ENCODE peak calls at places on chromosome 10, in four cellular contexts. G, O, U and M are unnamed samples.

GRCh38 chr10:2244476-2244875 is 507.2 kb upstream of the ADARB2 start:
- DNase-seq in G (no peak), O (no peak), U (no peak), M (no peak)

GRCh38 chr10:72638586-72639440 is 12.9 kb upstream of the MICU1 start:
- DNase-seq in G (no peak), O (no peak), U (no peak), M (peak)

GRCh38 chr10:50325449-50326188 is 74.3 kb upstream of the ASAH2 start:
- DNase-seq in G (no peak), O (peak), U (peak), M (no peak)

GRCh38 chr10:112006831-112007230 is 176.7 kb downstream of the GPAM start:
- DNase-seq in G (no peak), O (no peak), U (no peak), M (no peak)

GRCh38 chr10:31780717-31781116 is 147.9 kb downstream of the ARHGAP12 start:
- DNase-seq in G (no peak), O (no peak), U (no peak), M (no peak)

GRCh38 chr10:19488592-19489280 is 327.5 kb upstream of the PLXDC2 start:
- DNase-seq in G (peak), O (no peak), U (peak), M (peak)

GRCh38 chr10:124184208-124184820 is 90.9 kb upstream of the CHST15 start:
- DNase-seq in G (no peak), O (no peak), U (no peak), M (no peak)

GRCh38 chr10:78777466-78778256 is 291.1 kb upstream of the ZMIZ1 start:
- DNase-seq in G (no peak), O (no peak), U (no peak), M (peak)

GRCh38 chr10:62027841-62028501 is 126.5 kb downstream of the ARID5B start:
- DNase-seq in G (no peak), O (no peak), U (no peak), M (peak)

GRCh38 chr10:24722131-24722675 is 1.5 kb downstream of the ARHGAP21 start:
- DNase-seq in G (no peak), O (no peak), U (peak), M (no peak)

GRCh38 chr10:127485153-127485857 is 63.8 kb upstream of the NPS start:
- DNase-seq in G (peak), O (no peak), U (peak), M (peak)

GRCh38 chr10:76902949-76903348 is 734.7 kb downstream of the KCNMA1 start:
- DNase-seq in G (peak), O (peak), U (peak), M (peak)

GRCh38 chr10:95755511-95756004 is 405 bp upstream of the ENTPD1 start:
- DNase-seq in G (peak), O (no peak), U (peak), M (peak)

DNA sequence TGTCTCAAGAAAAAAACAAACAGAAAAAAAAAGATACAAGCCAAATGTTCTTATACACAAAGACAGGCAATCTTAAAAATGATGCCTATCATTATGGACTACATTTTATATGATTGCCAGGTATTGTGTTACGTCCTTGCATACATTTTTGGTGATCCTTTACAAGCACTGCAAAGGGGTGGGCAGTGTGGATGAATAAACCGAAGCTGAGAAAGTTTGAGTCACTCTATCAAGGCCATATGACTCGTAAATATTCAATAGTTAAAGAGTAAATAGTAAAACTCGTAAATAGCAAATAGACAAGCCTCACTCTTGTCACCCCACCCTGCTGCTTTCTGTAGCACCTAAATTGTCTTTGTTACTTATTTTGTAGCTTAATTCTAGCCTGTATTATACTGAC is 326.2 kb downstream of the FRMD4A start:
- DNase-seq in G (no peak), O (no peak), U (no peak), M (no peak)
- TF ChIP-seq EZH2phosphoT487 in G (no peak), O (no peak), U (no peak), M (no peak)

GRCh38 chr10:44935201-44935960 is 24.2 kb upstream of the RASSF4 start:
- DNase-seq in G (no peak), O (no peak), U (no peak), M (peak)
- TF ChIP-seq CTCF in G (no peak), O (no peak), U (no peak), M (no peak)

GRCh38 chr10:132868995-132869394 is 73.4 kb downstream of the CFAP46 start:
- DNase-seq in G (no peak), O (no peak), U (no peak), M (no peak)
- TF ChIP-seq EZH2phosphoT487 in G (no peak), O (no peak), U (no peak), M (no peak)

GRCh38 chr10:129972966-129973673 is 9.0 kb upstream of the EBF3 start:
- DNase-seq in G (peak), O (no peak), U (peak), M (no peak)

GRCh38 chr10:129970404-129971364 is 6.6 kb upstream of the EBF3 start:
- DNase-seq in G (peak), O (no peak), U (no peak), M (no peak)

GRCh38 chr10:129972145-129972965 is 8.3 kb upstream of the EBF3 start:
- DNase-seq in G (peak), O (no peak), U (peak), M (peak)

GRCh38 chr10:129969528-129970264 is 5.6 kb upstream of the EBF3 start:
- DNase-seq in G (peak), O (no peak), U (no peak), M (no peak)

DNA sequence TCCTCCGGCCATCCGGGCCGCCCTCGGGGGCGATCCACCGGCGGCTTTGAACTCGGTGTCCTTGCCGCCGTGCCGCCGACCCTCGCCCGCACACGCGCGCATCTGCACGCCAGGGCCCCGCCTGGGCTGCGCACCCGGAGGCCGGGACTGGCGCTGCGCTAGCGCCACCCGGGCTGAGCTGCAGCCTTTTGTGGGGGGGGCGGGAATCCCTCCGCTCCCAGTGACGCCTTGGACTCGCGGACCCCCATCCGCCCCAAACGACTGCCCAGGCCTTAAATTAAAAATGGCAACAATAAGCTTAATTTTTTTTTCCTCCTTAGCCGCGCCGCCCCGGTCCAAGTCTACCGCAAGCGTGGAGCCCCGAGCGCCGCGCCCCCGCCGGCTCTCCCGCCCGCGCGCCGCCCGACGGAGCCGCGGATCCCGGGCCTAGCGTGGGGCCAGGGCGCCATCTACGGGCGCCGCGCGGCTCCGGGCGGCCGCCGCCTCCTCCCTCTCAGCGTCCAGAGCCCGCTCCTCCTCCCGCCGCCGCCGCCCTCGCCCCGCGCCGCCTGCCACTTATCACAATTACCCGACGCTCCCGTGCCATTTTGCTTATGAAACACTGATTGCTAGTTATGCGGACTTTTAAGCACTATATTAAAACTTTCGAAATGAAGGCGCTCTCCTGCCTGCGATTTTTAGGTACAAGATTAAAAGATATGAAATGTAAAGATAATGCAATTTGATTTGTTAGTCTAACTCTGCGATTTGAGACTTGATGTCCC is 7.5 kb upstream of the EBF3 start:
- DNase-seq in G (peak), O (no peak), U (peak), M (peak)
- TF ChIP-seq CTCF in G (peak), O (no peak), U (peak), M (peak)

GRCh38 chr10:70576803-70577517 is 25.6 kb downstream of the PRF1 start:
- DNase-seq in G (no peak), O (no peak), U (no peak), M (no peak)

GRCh38 chr10:70578371-70578947 is 24.1 kb downstream of the PRF1 start:
- DNase-seq in G (no peak), O (peak), U (no peak), M (no peak)

GRCh38 chr10:70582793-70583700 is 19.5 kb downstream of the PRF1 start:
- DNase-seq in G (no peak), O (no peak), U (no peak), M (no peak)

GRCh38 chr10:70575874-70576802 is 26.4 kb downstream of the PRF1 start:
- DNase-seq in G (no peak), O (peak), U (no peak), M (peak)

GRCh38 chr10:70579234-70580002 is 23.1 kb downstream of the PRF1 start:
- DNase-seq in G (no peak), O (peak), U (no peak), M (no peak)
- TF ChIP-seq EZH2phosphoT487 in G (no peak), O (no peak), U (no peak), M (no peak)

GRCh38 chr10:104139221-104139620 is 17.2 kb downstream of the SFR1 start:
- DNase-seq in G (peak), O (no peak), U (peak), M (no peak)
- TF ChIP-seq CTCF in G (peak), O (peak), U (peak), M (peak)

DNA sequence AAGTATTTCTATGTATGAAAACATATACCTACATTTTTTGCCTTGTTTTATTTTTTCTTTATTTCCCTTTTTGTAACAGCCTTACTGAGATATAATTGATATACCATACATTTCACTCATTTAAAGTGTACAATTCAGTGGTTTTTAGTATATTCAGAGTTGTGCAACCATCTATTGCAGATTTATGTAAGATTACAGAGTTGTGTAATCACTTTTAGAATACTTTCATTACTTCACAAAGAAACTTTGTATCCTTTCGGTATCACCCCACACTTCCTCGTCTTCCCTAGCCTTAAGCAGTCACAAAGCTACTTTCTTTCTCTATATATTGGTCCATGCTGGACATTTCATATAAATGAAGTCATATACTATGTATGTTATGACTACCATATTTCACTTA is 74.6 kb downstream of the ATRNL1 start:
- DNase-seq in G (no peak), O (no peak), U (no peak), M (no peak)
- TF ChIP-seq EZH2phosphoT487 in G (no peak), O (no peak), U (no peak), M (no peak)

GRCh38 chr10:107579970-107580369 is 415.5 kb upstream of the SORCS1 start:
- DNase-seq in G (no peak), O (no peak), U (no peak), M (no peak)
- TF ChIP-seq CTCF in G (no peak), O (no peak), U (no peak), M (no peak)